ENCODE peak calls at places on chromosomes 7 and 10, in six cellular contexts. C, R, V, T, Q and M are unnamed samples.

GRCh38 chr7:2932761-2933251 is 88.7 kb upstream of the GNA12 start:
- DNase-seq in C (no peak), R (no peak), V (no peak), T (no peak), Q (no peak), M (no peak)

GRCh38 chr7:157116762-157117161 is 22.0 kb upstream of the UBE3C start:
- DNase-seq in C (no peak), R (no peak), V (no peak), T (no peak), Q (no peak), M (no peak)

GRCh38 chr10:52029628-52030027 is 284.5 kb upstream of the DKK1 start:
- DNase-seq in C (no peak), R (no peak), V (no peak), T (no peak), Q (no peak), M (no peak)

GRCh38 chr7:155213385-155213784 is 84.3 kb upstream of the INSIG1 start:
- DNase-seq in C (no peak), R (no peak), V (peak), T (no peak), Q (no peak), M (no peak)

GRCh38 chr7:31051598-31052503 is at the start of gene ADCYAP1R1:
- DNase-seq in C (no peak), R (no peak), V (no peak), T (peak), Q (no peak), M (no peak)

GRCh38 chr10:46526682-46527038 is 29.8 kb downstream of the GPRIN2 start:
- DNase-seq in C (no peak), R (no peak), V (no peak), T (peak), Q (no peak), M (peak)

GRCh38 chr7:138089080-138089901 is 13.0 kb downstream of the AKR1D1 start:
- DNase-seq in C (no peak), R (no peak), V (no peak), T (no peak), Q (no peak), M (no peak)

GRCh38 chr10:75868601-75869000 is 437.2 kb downstream of the LRMDA start:
- DNase-seq in C (no peak), R (no peak), V (no peak), T (no peak), Q (no peak), M (no peak)

GRCh38 chr10:115417585-115418265 is 324.6 kb downstream of the ATRNL1 start:
- DNase-seq in C (no peak), R (peak), V (peak), T (no peak), Q (peak), M (peak)

GRCh38 chr10:83983578-83984255 is 155.6 kb upstream of the GHITM start:
- DNase-seq in C (no peak), R (peak), V (no peak), T (no peak), Q (no peak), M (no peak)

GRCh38 chr10:51743146-51743545 is 43.8 kb upstream of the CSTF2T start:
- DNase-seq in C (no peak), R (no peak), V (no peak), T (no peak), Q (no peak), M (no peak)

GRCh38 chr7:80641548-80641947 is 3.1 kb downstream of the CD36 start:
- DNase-seq in C (no peak), R (no peak), V (peak), T (no peak), Q (no peak), M (no peak)

GRCh38 chr7:8284606-8285005 is 22.6 kb upstream of the ICA1 start:
- DNase-seq in C (no peak), R (no peak), V (no peak), T (no peak), Q (no peak), M (no peak)

GRCh38 chr7:52656098-52656497 is 379.3 kb upstream of the POM121L12 start:
- DNase-seq in C (no peak), R (no peak), V (no peak), T (no peak), Q (no peak), M (no peak)

GRCh38 chr10:121311812-121312443 is 286.3 kb downstream of the FGFR2 start:
- DNase-seq in C (no peak), R (no peak), V (no peak), T (no peak), Q (no peak), M (no peak)

GRCh38 chr10:104665174-104665573 is 24.1 kb downstream of the SORCS3 start:
- DNase-seq in C (no peak), R (no peak), V (no peak), T (no peak), Q (no peak), M (no peak)

GRCh38 chr7:27478104-27478503 is 184.6 kb downstream of the HIBADH start:
- DNase-seq in C (no peak), R (no peak), V (no peak), T (no peak), Q (no peak), M (no peak)

GRCh38 chr7:152621426-152621825 is 54.5 kb downstream of the XRCC2 start:
- DNase-seq in C (no peak), R (no peak), V (no peak), T (no peak), Q (no peak), M (no peak)

GRCh38 chr7:46554688-46555422 is 633.8 kb upstream of the IGFBP3 start:
- DNase-seq in C (no peak), R (no peak), V (peak), T (no peak), Q (no peak), M (no peak)

GRCh38 chr10:118698421-118698820 is 56.3 kb downstream of the CACUL1 start:
- DNase-seq in C (no peak), R (peak), V (peak), T (no peak), Q (peak), M (peak)

GRCh38 chr10:87771871-87772500 is 46.0 kb downstream of the ATAD1 start:
- DNase-seq in C (no peak), R (no peak), V (peak), T (no peak), Q (peak), M (no peak)

GRCh38 chr10:80158598-80159127 is 26.1 kb downstream of the PLAC9 start:
- DNase-seq in C (peak), R (peak), V (peak), T (peak), Q (no peak), M (no peak)

GRCh38 chr10:11919271-11919670 is 96.1 kb downstream of the PROSER2 start:
- DNase-seq in C (no peak), R (no peak), V (no peak), T (no peak), Q (no peak), M (no peak)

GRCh38 chr7:127702938-127703337 is 50.9 kb downstream of the SND1 start:
- DNase-seq in C (peak), R (no peak), V (no peak), T (no peak), Q (no peak), M (no peak)

GRCh38 chr7:96380111-96380512 is 58.2 kb upstream of the SLC25A13 start:
- DNase-seq in C (no peak), R (no peak), V (no peak), T (no peak), Q (no peak), M (no peak)

DNA sequence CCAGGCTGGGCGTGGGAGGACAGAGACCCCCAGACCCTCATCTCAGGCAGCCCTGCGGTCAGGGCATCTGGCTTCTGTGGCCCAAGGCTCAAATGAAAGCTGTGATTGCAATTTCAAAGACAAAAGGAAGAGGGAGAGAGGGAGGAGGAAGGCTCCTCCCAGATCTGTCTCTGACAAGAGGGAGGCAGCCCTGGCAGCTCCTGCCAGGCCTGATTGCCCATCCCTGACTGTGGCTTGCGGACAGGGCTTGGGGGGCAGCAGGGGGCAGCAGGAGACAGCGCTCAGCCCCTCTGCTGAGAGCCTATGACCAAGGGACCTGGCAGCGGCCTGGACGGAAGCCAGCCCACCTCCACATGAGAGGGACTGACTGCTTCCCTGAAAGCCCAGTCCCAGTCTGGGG is 91.8 kb downstream of the PTPRN2 start:
- DNase-seq in C (no peak), R (peak), V (no peak), T (no peak), Q (no peak), M (peak)
- TF ChIP-seq CTCF in C (no peak), R (peak), V (no peak), T (no peak), Q (no peak), M (peak)

GRCh38 chr7:70585071-70585470 is 546.9 kb upstream of the GALNT17 start:
- DNase-seq in C (no peak), R (no peak), V (no peak), T (no peak), Q (no peak), M (peak)
- TF ChIP-seq CTCF in C (no peak), R (no peak), V (peak), T (no peak), Q (no peak), M (no peak)

GRCh38 chr7:98911936-98912335 is 33.6 kb downstream of the TRRAP start:
- DNase-seq in C (no peak), R (no peak), V (no peak), T (no peak), Q (no peak), M (no peak)

GRCh38 chr7:98913026-98913425 is 34.7 kb downstream of the TRRAP start:
- DNase-seq in C (no peak), R (no peak), V (no peak), T (no peak), Q (no peak), M (no peak)

GRCh38 chr7:98917331-98917730 is 39.0 kb downstream of the TRRAP start:
- DNase-seq in C (no peak), R (no peak), V (no peak), T (no peak), Q (no peak), M (no peak)

GRCh38 chr7:98909487-98909886 is 31.2 kb downstream of the TRRAP start:
- DNase-seq in C (no peak), R (no peak), V (no peak), T (peak), Q (no peak), M (no peak)

GRCh38 chr7:98913612-98914011 is 35.3 kb downstream of the TRRAP start:
- DNase-seq in C (no peak), R (no peak), V (peak), T (no peak), Q (no peak), M (no peak)
- TF ChIP-seq CTCF in C (no peak), R (no peak), V (peak), T (no peak), Q (no peak), M (no peak)

GRCh38 chr10:43170491-43170890 is 32.2 kb downstream of the CSGALNACT2 start:
- DNase-seq in C (no peak), R (no peak), V (peak), T (no peak), Q (no peak), M (no peak)
- TF ChIP-seq CTCF in C (peak), R (peak), V (peak), T (no peak), Q (no peak), M (no peak)

GRCh38 chr7:24665564-24666294 is 91.5 kb downstream of the GSDME start:
- DNase-seq in C (no peak), R (peak), V (peak), T (no peak), Q (peak), M (peak)
- TF ChIP-seq CTCF in C (peak), R (peak), V (peak), T (peak), Q (peak), M (peak)